ENCODE peak calls at places on chromosomes 16 and 17, in nine cellular contexts. S, F, Q, W, R, H, J, B and T are unnamed samples.

GRCh38 chr16:67111951-67112444 is 2.3 kb downstream of the PHAF1 start:
- DNase-seq in B (no peak), F (no peak), H (no peak), W (no peak), J (no peak), S (peak; percentile 16), Q (no peak), R (no peak), T (no peak)

GRCh38 chr16:17451835-17452234 is 18.9 kb downstream of the XYLT1 start:
- DNase-seq in F (no peak), R (no peak), J (no peak), Q (no peak), W (no peak), H (no peak), S (peak; percentile 3), B (no peak), T (no peak)

GRCh38 chr17:56203430-56203829 is 50.2 kb downstream of the ANKFN1 start:
- DNase-seq in S (no peak), J (no peak), F (no peak), B (no peak), Q (peak; percentile 7), R (peak; percentile 2), W (peak; percentile 7), H (no peak), T (no peak)

GRCh38 chr16:11078812-11079459 is 134.6 kb downstream of the CLEC16A start:
- DNase-seq in B (no peak), Q (peak; percentile 91), F (peak; percentile 86), W (no peak), H (no peak), S (peak; percentile 76), J (no peak), R (no peak), T (no peak)

GRCh38 chr16:27724491-27724878 is 174.5 kb downstream of the KATNIP start:
- DNase-seq in H (peak; percentile 26), S (no peak), R (no peak), F (no peak), B (no peak), Q (peak; percentile 50), J (no peak), W (no peak), T (no peak)

GRCh38 chr17:82231562-82232321 is 2.9 kb downstream of the SLC16A3 start:
- DNase-seq in H (peak; percentile 86), S (peak; percentile 89), B (peak; percentile 88), F (peak; percentile 81), Q (peak; percentile 51), W (peak; percentile 94), J (peak; percentile 90), R (no peak), T (peak; percentile 85)

GRCh38 chr16:12539185-12539929 is 264.3 kb downstream of the CPPED1 start:
- DNase-seq in W (no peak), J (no peak), R (peak; percentile 53), S (no peak), B (no peak), Q (peak; percentile 86), F (peak; percentile 68), H (no peak), T (no peak)

GRCh38 chr17:81127526-81128177 is 37.7 kb upstream of the PVALEF start:
- DNase-seq in Q (no peak), S (no peak), R (no peak), F (no peak), J (no peak), H (no peak), W (no peak), B (no peak), T (no peak)

GRCh38 chr16:49483251-49483650 is 109.6 kb downstream of the C16orf78 start:
- DNase-seq in B (no peak), R (no peak), J (no peak), H (no peak), F (no peak), W (no peak), S (peak; percentile 55), Q (no peak), T (no peak)

GRCh38 chr16:89291776-89292175 is 74.3 kb downstream of the ZNF778 start:
- DNase-seq in J (no peak), R (no peak), F (no peak), W (no peak), H (no peak), B (no peak), Q (no peak), S (no peak), T (no peak)

GRCh38 chr17:45432405-45433113 is at the start of gene ARHGAP27:
- DNase-seq in W (no peak), J (peak; percentile 76), F (peak; percentile 54), B (peak; percentile 69), Q (no peak), R (peak; percentile 49), S (no peak), H (peak; percentile 71), T (no peak)

GRCh38 chr16:1108299-1109252 is 12.5 kb upstream of the C1QTNF8 start:
- DNase-seq in H (peak; percentile 48), F (peak; percentile 13), S (peak; percentile 90), Q (peak; percentile 20), J (no peak), B (no peak), W (no peak), R (no peak), T (no peak)

GRCh38 chr17:80779961-80780380 is 211.7 kb upstream of the CHMP6 start:
- DNase-seq in S (peak; percentile 73), W (no peak), R (no peak), Q (peak; percentile 91), J (no peak), F (peak; percentile 96), B (no peak), H (no peak), T (no peak)

GRCh38 chr17:58414596-58414997 is 2.7 kb downstream of the RNF43 start:
- DNase-seq in Q (no peak), R (peak; percentile 50), J (no peak), B (no peak), H (no peak), F (no peak), W (peak; percentile 77), S (no peak), T (no peak)

GRCh38 chr16:70665806-70666735 is 19.7 kb downstream of the IL34 start:
- DNase-seq in R (no peak), S (peak; percentile 59), H (no peak), Q (no peak), B (no peak), J (no peak), F (no peak), W (no peak), T (no peak)

GRCh38 chr16:69112285-69113129 is 7.1 kb downstream of the HAS3 start:
- DNase-seq in F (peak; percentile 70), S (peak; percentile 55), R (peak; percentile 52), B (peak; percentile 65), H (peak; percentile 42), W (peak; percentile 62), J (peak; percentile 84), Q (peak; percentile 29), T (no peak)

GRCh38 chr17:21453144-21453982 is 77.2 kb downstream of the KCNJ12 start:
- DNase-seq in J (peak; percentile 27), W (no peak), Q (no peak), H (no peak), B (no peak), S (no peak), F (no peak), R (no peak), T (peak; percentile 71)

GRCh38 chr17:7254511-7254910 is 2.5 kb downstream of the ELP5 start:
- DNase-seq in H (no peak), B (no peak), S (no peak), F (no peak), Q (no peak), W (no peak), J (no peak), R (no peak), T (no peak)

GRCh38 chr16:81967358-81967757 is 43.9 kb downstream of the SDR42E1 start:
- DNase-seq in S (no peak), Q (no peak), J (no peak), B (no peak), R (no peak), H (no peak), F (no peak), W (no peak), T (no peak)

GRCh38 chr16:67141391-67141790 is 9.4 kb downstream of the B3GNT9 start:
- DNase-seq in S (no peak), F (no peak), Q (no peak), J (no peak), B (no peak), W (no peak), R (no peak), H (no peak), T (no peak)

GRCh38 chr16:46974352-46974751 is 878 bp upstream of the DNAJA2 start:
- DNase-seq in W (peak; percentile 54), J (no peak), Q (peak; percentile 11), B (no peak), F (peak; percentile 44), S (no peak), H (no peak), R (peak; percentile 20), T (no peak)
- TF ChIP-seq CTCF in W (no peak), J (no peak), Q (peak; percentile 24), B (no peak), F (no peak), S (no peak), H (no peak), R (peak; percentile 18), T (no peak)

GRCh38 chr17:61486135-61487120 is 34.2 kb downstream of the TBX4 start:
- DNase-seq in H (no peak), S (no peak), B (no peak), Q (no peak), W (no peak), R (no peak), F (peak; percentile 77), J (peak; percentile 28), T (peak; percentile 65)
- TF ChIP-seq CTCF in H (no peak), S (no peak), B (no peak), Q (no peak), W (no peak), R (no peak), F (no peak), J (no peak), T (no peak)

DNA sequence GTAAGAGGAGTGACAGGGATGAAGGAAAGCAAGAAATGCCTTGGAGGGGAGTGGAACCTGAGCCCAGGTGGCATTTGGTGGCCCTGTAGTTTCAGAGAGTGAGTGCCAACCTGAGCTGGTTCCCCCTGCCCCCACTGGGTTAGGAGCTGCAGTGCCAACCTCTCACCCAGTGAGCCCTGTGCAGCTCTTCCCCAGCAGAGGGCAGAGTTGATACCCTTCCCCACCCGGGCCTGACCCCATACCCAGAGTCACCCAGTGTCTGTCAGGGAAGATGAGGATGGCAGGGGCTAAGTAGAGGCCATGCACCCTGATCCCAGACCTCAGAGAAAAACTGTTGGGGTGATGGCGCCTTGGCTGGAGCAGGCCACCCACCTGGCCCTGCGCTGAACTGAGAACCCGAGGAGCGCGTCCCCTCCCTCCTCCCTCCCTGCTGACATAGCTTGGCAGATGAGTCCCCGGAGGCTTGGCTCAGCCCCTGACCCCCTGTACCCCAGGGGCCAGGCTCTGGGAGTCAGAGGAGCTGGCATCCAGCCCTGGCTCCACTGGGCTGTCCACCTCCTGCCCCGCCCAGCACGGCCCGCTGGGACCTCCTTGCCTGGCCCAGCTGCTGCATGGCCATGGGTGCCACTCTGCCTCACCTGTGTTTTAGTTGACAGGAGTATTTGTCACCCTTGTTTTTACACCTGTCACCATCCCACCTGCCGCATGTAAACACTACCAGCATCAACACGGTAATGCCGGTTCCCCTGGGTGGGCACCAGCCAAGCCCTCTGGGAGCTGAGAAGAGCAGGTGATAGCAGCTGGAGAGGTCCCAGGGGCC is 113.9 kb downstream of the AMFR start:
- DNase-seq in R (no peak), H (no peak), F (no peak), J (no peak), B (no peak), Q (no peak), W (no peak), S (no peak), T (no peak)
- TF ChIP-seq CTCF in R (no peak), H (peak; percentile 35), F (no peak), J (peak; percentile 65), B (no peak), Q (no peak), W (peak; percentile 56), S (no peak), T (no peak)

GRCh38 chr17:49968380-49969133 is 433 bp upstream of the DLX4 start:
- DNase-seq in W (peak; percentile 54), H (peak; percentile 46), Q (peak; percentile 76), B (peak; percentile 75), R (peak; percentile 80), S (no peak), F (peak; percentile 80), J (peak; percentile 97), T (no peak)
- TF ChIP-seq CTCF in W (no peak), H (no peak), Q (no peak), B (no peak), R (no peak), S (no peak), F (no peak), J (no peak), T (no peak)